ENCODE peak calls at places on chromosomes 13 and 19, in four cellular contexts. E is head of caudate nucleus, Q is A673, J is T1000. R is an unnamed sample.

GRCh38 chr13:25463496-25463895 is 91.7 kb downstream of the ATP8A2 start:
- DNase-seq in E (no peak), Q (no peak), J (no peak), R (peak)

GRCh38 chr19:19595171-19595701 is 23.3 kb downstream of the PBX4 start:
- DNase-seq in E (no peak), Q (no peak), J (no peak), R (no peak)

GRCh38 chr13:112781881-112782361 is 92.1 kb downstream of the ATP11A start:
- DNase-seq in E (peak), Q (no peak), J (no peak), R (no peak)

GRCh38 chr19:49761625-49762311 is 1.3 kb downstream of the TSKS start:
- DNase-seq in E (no peak), Q (no peak), J (no peak), R (no peak)

GRCh38 chr19:52602931-52603330 is 32.8 kb downstream of the ZNF701 start:
- DNase-seq in E (no peak), Q (no peak), J (no peak), R (no peak)

GRCh38 chr19:10333758-10334339 is 520 bp upstream of the RAVER1 start:
- DNase-seq in E (no peak), Q (peak), J (no peak), R (peak)

GRCh38 chr19:27925202-27925601 is 1287.7 kb downstream of the UQCRFS1 start:
- DNase-seq in E (no peak), Q (no peak), J (no peak), R (no peak)

GRCh38 chr19:5142725-5143097 is 173.8 kb downstream of the KDM4B start:
- DNase-seq in E (no peak), Q (no peak), J (no peak), R (no peak)

GRCh38 chr13:83765796-83766195 is 116.5 kb downstream of the SLITRK1 start:
- DNase-seq in E (no peak), Q (no peak), J (no peak), R (no peak)

GRCh38 chr19:30498707-30499106 is 126.5 kb downstream of the ZNF536 start:
- DNase-seq in E (peak), Q (peak), J (no peak), R (no peak)